ENCODE peak calls at places on chromosomes 5 and 9, in seven cellular contexts. Z, Y, G, R, P, W and H are unnamed samples.

GRCh38 chr9:122338989-122339388 is 31.8 kb upstream of the PTGS1 start:
- DNase-seq in P (no peak), W (no peak), Y (no peak), Z (no peak), R (no peak), G (no peak), H (no peak)

GRCh38 chr9:14383296-14383695 is 69.4 kb upstream of the NFIB start:
- DNase-seq in Y (no peak), R (no peak), W (no peak), Z (no peak), G (no peak), P (no peak), H (no peak)

GRCh38 chr5:68041293-68041692 is 174.3 kb upstream of the PIK3R1 start:
- DNase-seq in G (no peak), W (no peak), Z (no peak), Y (no peak), R (no peak), P (no peak), H (no peak)

GRCh38 chr5:11780641-11781345 is 123.5 kb downstream of the CTNND2 start:
- DNase-seq in Y (no peak), R (no peak), Z (no peak), P (no peak), W (no peak), G (no peak), H (no peak)

GRCh38 chr5:181241393-181241975 is 2.2 kb downstream of the RACK1 start:
- DNase-seq in P (no peak), R (no peak), Z (peak), W (no peak), G (peak), Y (peak), H (no peak)

GRCh38 chr5:31361234-31361633 is 167.7 kb downstream of the CDH6 start:
- DNase-seq in Y (no peak), G (no peak), R (no peak), W (no peak), P (no peak), Z (no peak), H (no peak)

GRCh38 chr9:134461436-134461982 is 135.3 kb downstream of the RXRA start:
- DNase-seq in Z (no peak), G (no peak), Y (no peak), P (no peak), W (no peak), R (no peak), H (no peak)

GRCh38 chr9:123073991-123074422 is 40.5 kb downstream of the GPR21 start:
- DNase-seq in Z (no peak), R (no peak), P (no peak), G (no peak), Y (no peak), W (no peak), H (no peak)

GRCh38 chr9:123326662-123327093 is 29.3 kb upstream of the CRB2 start:
- DNase-seq in G (no peak), Z (no peak), W (no peak), R (peak), Y (no peak), P (no peak), H (peak)